ENCODE peak calls at places on chromosomes 5 and 9, in eight cellular contexts. P, H, T, A, V, F, Z and M are unnamed samples.
A peak's percentile ranks its signal among the peaks of the same experiment; 100 is the strongest.

GRCh38 chr5:78287833-78288232 is 6.7 kb downstream of the AP3B1 start:
- DNase-seq in Z (no peak), T (no peak), F (peak; percentile 80), A (no peak), V (peak; percentile 52), P (peak; percentile 46), H (peak; percentile 89), M (no peak)

GRCh38 chr5:172548311-172548731 is 92.7 kb upstream of the NEURL1B start:
- DNase-seq in P (no peak), F (no peak), Z (no peak), T (no peak), H (no peak), V (no peak), A (no peak), M (no peak)

GRCh38 chr9:26219961-26220360 is 541.7 kb upstream of the TUSC1 start:
- DNase-seq in F (no peak), Z (no peak), T (no peak), V (no peak), H (no peak), P (no peak), A (peak; percentile 48), M (no peak)

GRCh38 chr9:129506892-129507291 is 114.0 kb downstream of the C9orf50 start:
- DNase-seq in P (peak; percentile 59), Z (no peak), H (peak; percentile 48), T (no peak), F (no peak), A (no peak), V (no peak), M (no peak)

GRCh38 chr5:74072646-74073045 is 446.6 kb downstream of the ARHGEF28 start:
- DNase-seq in V (no peak), H (no peak), F (no peak), P (no peak), A (no peak), T (no peak), Z (no peak), M (no peak)

GRCh38 chr5:149831492-149831891 is 101.4 kb downstream of the PPARGC1B start:
- DNase-seq in V (no peak), A (no peak), H (peak; percentile 52), F (no peak), T (peak; percentile 23), Z (no peak), P (peak; percentile 60), M (no peak)

GRCh38 chr9:120729796-120730195 is 15.5 kb upstream of the MEGF9 start:
- DNase-seq in P (no peak), A (no peak), H (no peak), T (no peak), Z (no peak), V (no peak), F (no peak), M (no peak)

GRCh38 chr5:142726188-142726731 is 40.4 kb upstream of the FGF1 start:
- DNase-seq in V (peak; percentile 73), T (no peak), P (no peak), H (peak; percentile 92), A (no peak), F (peak; percentile 84), Z (no peak), M (no peak)

GRCh38 chr9:8660383-8660782 is 860.8 kb upstream of the DMAC1 start:
- DNase-seq in T (no peak), H (no peak), A (no peak), Z (no peak), P (peak; percentile 85), F (peak; percentile 75), V (no peak), M (no peak)

GRCh38 chr5:110625376-110625999 is 101.0 kb downstream of the TMEM232 start:
- DNase-seq in T (no peak), F (peak; percentile 20), Z (no peak), A (no peak), V (no peak), P (peak; percentile 46), H (peak; percentile 93), M (no peak)

GRCh38 chr9:78539904-78540303 is 243.0 kb downstream of the PSAT1 start:
- DNase-seq in V (no peak), Z (no peak), P (peak; percentile 77), H (peak; percentile 60), A (no peak), T (no peak), F (peak; percentile 85), M (no peak)

GRCh38 chr5:151383011-151383410 is 35.7 kb upstream of the SLC36A2 start:
- DNase-seq in V (no peak), F (no peak), T (no peak), H (no peak), A (no peak), Z (no peak), P (no peak), M (no peak)

GRCh38 chr9:90142580-90142979 is 500.0 kb downstream of the DIRAS2 start:
- DNase-seq in P (no peak), A (no peak), T (peak; percentile 55), Z (peak; percentile 17), H (peak; percentile 72), V (no peak), F (peak; percentile 6), M (no peak)

GRCh38 chr9:19409406-19410194 is 791 bp downstream of the ACER2 start:
- DNase-seq in P (no peak), H (peak; percentile 22), F (no peak), T (no peak), Z (no peak), V (no peak), A (no peak), M (no peak)

GRCh38 chr5:115471674-115472073 is 72.9 kb downstream of the FEM1C start:
- DNase-seq in Z (no peak), F (no peak), H (peak; percentile 75), V (no peak), A (peak; percentile 38), T (no peak), P (no peak), M (no peak)

GRCh38 chr5:181134259-181134658 is 3.3 kb upstream of the OR2V1 start:
- DNase-seq in T (no peak), F (no peak), P (no peak), H (no peak), Z (no peak), V (no peak), A (no peak), M (no peak)

GRCh38 chr5:135208555-135209494 is 174.8 kb upstream of the PITX1 start:
- DNase-seq in F (peak; percentile 95), P (peak; percentile 83), V (peak; percentile 91), A (peak; percentile 12), H (peak; percentile 91), Z (no peak), T (no peak), M (peak; percentile 73)

GRCh38 chr9:130482463-130482862 is 37.7 kb downstream of the ASS1 start:
- DNase-seq in Z (no peak), T (no peak), F (no peak), V (no peak), P (no peak), H (no peak), A (no peak), M (no peak)

GRCh38 chr9:108691614-108692013 is 164.2 kb downstream of the ACTL7B start:
- DNase-seq in F (no peak), A (no peak), T (no peak), H (no peak), P (no peak), V (no peak), Z (no peak), M (no peak)

GRCh38 chr5:127410906-127411780 is 106.3 kb upstream of the PRRC1 start:
- DNase-seq in T (no peak), Z (no peak), P (no peak), H (no peak), F (no peak), A (no peak), V (no peak), M (no peak)

GRCh38 chr5:109911731-109912130 is 222.0 kb downstream of the MAN2A1 start:
- DNase-seq in Z (no peak), A (no peak), V (peak; percentile 42), H (peak; percentile 93), T (no peak), F (peak; percentile 52), P (no peak), M (no peak)

GRCh38 chr5:138336952-138337684 is 948 bp upstream of the FAM53C start:
- DNase-seq in A (peak; percentile 78), P (peak; percentile 56), V (no peak), Z (no peak), H (peak; percentile 95), F (no peak), T (no peak), M (no peak)

GRCh38 chr9:10387282-10387681 is 225.5 kb downstream of the PTPRD start:
- DNase-seq in P (no peak), T (no peak), Z (no peak), A (no peak), H (no peak), V (no peak), F (no peak), M (no peak)

GRCh38 chr5:158978061-158978745 is 121.5 kb downstream of the EBF1 start:
- DNase-seq in P (no peak), F (peak; percentile 80), V (no peak), A (no peak), Z (no peak), T (no peak), H (peak; percentile 81), M (no peak)

GRCh38 chr9:5643005-5643624 is 14.2 kb downstream of the RIC1 start:
- DNase-seq in V (no peak), P (no peak), F (peak; percentile 37), A (no peak), H (no peak), Z (no peak), T (no peak), M (no peak)

GRCh38 chr9:129568560-129569505 is 52.1 kb downstream of the C9orf50 start:
- DNase-seq in P (no peak), T (no peak), V (no peak), Z (no peak), A (peak; percentile 48), H (peak; percentile 49), F (no peak), M (no peak)

GRCh38 chr5:78803386-78803785 is 154.8 kb upstream of the LHFPL2 start:
- DNase-seq in A (peak; percentile 46), F (peak; percentile 58), H (no peak), Z (no peak), V (no peak), T (no peak), P (no peak), M (no peak)

GRCh38 chr9:125133403-125134316 is 9.7 kb downstream of the SCAI start:
- DNase-seq in Z (no peak), A (no peak), F (no peak), T (no peak), V (no peak), H (peak; percentile 4), P (no peak), M (no peak)

GRCh38 chr9:98658965-98659364 is 49.8 kb downstream of the GABBR2 start:
- DNase-seq in P (no peak), F (peak; percentile 90), A (no peak), V (peak; percentile 75), H (peak; percentile 75), Z (no peak), T (no peak), M (no peak)

GRCh38 chr5:86411596-86411995 is 206.1 kb upstream of the COX7C start:
- DNase-seq in T (no peak), A (no peak), V (no peak), Z (no peak), F (no peak), H (no peak), P (no peak), M (no peak)

GRCh38 chr5:171261361-171261760 is 47.7 kb upstream of the TLX3 start:
- DNase-seq in P (no peak), Z (no peak), A (no peak), V (no peak), T (no peak), H (no peak), F (no peak), M (no peak)

GRCh38 chr5:138662599-138662998 is 87.4 kb upstream of the HSPA9 start:
- DNase-seq in A (peak; percentile 24), H (no peak), P (no peak), F (no peak), Z (no peak), T (no peak), V (no peak), M (no peak)